ENCODE peak calls at places on chromosome 9, in six cellular contexts. S is fibroblast of pulmonary artery; B is fibroblast of lung; A is heart right ventricle; D is fibroblast of the aortic adventitia; E is CD8-positive, alpha-beta memory T cell. F is an unnamed sample.

GRCh38 chr9:2157277-2158105 is 142.3 kb downstream of the SMARCA2 start:
- DNase-seq in A (no peak), D (peak; percentile 60), E (peak; percentile 8), S (peak; percentile 58), B (peak; percentile 62), F (peak; percentile 29)

GRCh38 chr9:134396825-134397224 is 70.6 kb downstream of the RXRA start:
- DNase-seq in A (no peak), S (peak; percentile 20), D (no peak), B (no peak), E (peak; percentile 64), F (no peak)

GRCh38 chr9:136533775-136534157 is 12.1 kb downstream of the NOTCH1 start:
- DNase-seq in A (no peak), E (peak; percentile 46), D (no peak), B (no peak), S (no peak), F (peak; percentile 65)

GRCh38 chr9:105693435-105694275 is 686 bp upstream of the TMEM38B start:
- DNase-seq in E (peak; percentile 21), B (no peak), A (no peak), S (no peak), D (no peak), F (peak; percentile 33)

GRCh38 chr9:103183569-103184191 is 188.5 kb downstream of the CYLC2 start:
- DNase-seq in A (no peak), B (no peak), D (no peak), S (no peak), E (no peak), F (peak; percentile 1)

GRCh38 chr9:128391956-128392301 is 20.8 kb downstream of the URM1 start:
- DNase-seq in E (no peak), B (no peak), S (no peak), D (no peak), A (no peak), F (no peak)

GRCh38 chr9:13358128-13358527 is 78.6 kb upstream of the MPDZ start:
- DNase-seq in E (no peak), B (peak; percentile 85), A (no peak), D (peak; percentile 93), S (peak; percentile 80), F (no peak)

GRCh38 chr9:36837431-36838405 is 196.3 kb downstream of the PAX5 start:
- DNase-seq in E (no peak), D (no peak), B (no peak), A (no peak), S (no peak), F (peak; percentile 38)

DNA sequence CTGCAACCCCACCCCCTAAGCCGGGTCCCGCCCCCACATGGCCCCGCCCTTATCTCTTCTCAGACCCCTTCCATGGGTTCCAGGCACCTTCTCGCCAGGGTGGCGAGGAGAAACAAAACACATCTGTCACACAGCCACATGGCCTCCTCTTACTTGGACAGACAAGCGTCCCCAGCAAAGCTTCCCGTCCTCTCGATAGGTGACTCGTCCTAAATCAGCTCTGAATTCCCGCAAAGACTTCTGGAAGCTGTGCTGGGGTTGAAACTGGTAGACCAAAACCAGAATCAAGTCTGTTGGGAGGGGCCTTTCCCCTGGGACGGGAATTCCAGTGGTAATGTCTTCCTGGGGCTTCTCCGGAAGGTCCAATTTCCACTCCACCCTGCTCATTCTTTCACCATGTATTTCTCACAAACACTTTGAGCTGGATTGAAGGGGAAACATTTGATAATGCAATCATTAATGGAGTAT is 413 bp upstream of the CTNNAL1 start:
- DNase-seq in E (no peak), B (no peak), S (peak; percentile 58), D (peak; percentile 79), A (no peak), F (no peak)
- H3K4me3 ChIP-seq in E (peak overlapping the region; percentile 33), B (peak overlapping the region; percentile 59), S (peak overlapping the region; percentile 48), D (peak overlapping the region; percentile 64), A (peak overlapping the region; percentile 85), F (peak overlapping the region; percentile 87)

GRCh38 chr9:72527801-72528195 is 6.4 kb downstream of the TMC1 start:
- DNase-seq in S (no peak), E (no peak), D (no peak), A (no peak), B (no peak), F (no peak)
- H3K4me3 ChIP-seq in S (peak overlapping the region; percentile 2), E (peak overlapping the region; percentile 53), D (peak overlapping the region; percentile 38), A (peak overlapping the region; percentile 40), B (peak overlapping the region; percentile 50), F (no peak overlapping the region)

GRCh38 chr9:93962561-93963440 is 7.6 kb upstream of the BARX1 start:
- DNase-seq in E (peak; percentile 75), S (peak; percentile 90), B (peak; percentile 89), D (peak; percentile 92), A (peak; percentile 85), F (peak; percentile 85)
- H3K4me3 ChIP-seq in E (no peak overlapping the region), S (no peak overlapping the region), B (no peak overlapping the region), D (no peak overlapping the region), A (no peak overlapping the region), F (no peak overlapping the region)

DNA sequence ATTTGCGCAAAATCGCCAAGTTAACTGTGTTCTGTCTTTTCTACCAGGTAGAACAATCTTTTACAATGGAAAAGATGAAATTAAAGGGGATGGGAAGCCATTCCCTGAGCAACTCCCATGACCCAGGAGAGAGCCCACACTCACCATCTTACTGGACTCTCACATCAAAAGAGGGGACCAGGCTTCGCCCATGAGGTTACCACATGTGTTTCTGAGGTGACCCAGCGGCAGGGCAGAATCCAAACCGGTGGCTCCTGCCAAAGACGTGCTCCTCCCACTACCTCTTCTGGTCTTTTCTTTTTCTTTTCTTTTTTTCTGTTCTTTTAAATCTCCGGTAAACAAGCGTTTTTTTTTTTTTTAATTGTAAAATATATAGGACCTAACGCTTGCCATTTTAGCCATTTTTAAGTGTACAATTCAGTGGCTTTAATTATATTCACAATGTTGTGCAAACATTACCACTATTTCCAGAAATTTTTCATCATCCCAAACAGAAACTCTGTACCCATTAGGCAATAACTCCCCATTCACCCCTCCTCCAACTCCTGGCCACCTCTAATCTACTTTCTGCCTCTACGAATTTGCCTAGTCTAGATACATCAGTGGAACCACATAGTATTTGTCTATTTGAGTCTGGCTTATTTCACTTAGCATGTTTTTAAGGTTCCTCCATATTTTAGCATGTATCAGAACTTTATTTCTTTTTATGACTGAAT is 19.3 kb downstream of the PTPN3 start:
- DNase-seq in S (no peak), D (no peak), E (no peak), A (no peak), B (no peak), F (no peak)
- H3K4me3 ChIP-seq in S (no peak overlapping the region), D (no peak overlapping the region), E (no peak overlapping the region), A (no peak overlapping the region), B (no peak overlapping the region), F (no peak overlapping the region)

GRCh38 chr9:16202913-16203734 is 650.3 kb downstream of the CCDC171 start:
- DNase-seq in D (peak; percentile 88), E (no peak), S (peak; percentile 86), B (peak; percentile 93), A (no peak), F (no peak)

GRCh38 chr9:16192403-16193017 is 639.7 kb downstream of the CCDC171 start:
- DNase-seq in B (peak; percentile 73), S (peak; percentile 64), E (no peak), D (peak; percentile 77), A (no peak), F (no peak)

GRCh38 chr9:16196206-16196605 is 643.4 kb downstream of the CCDC171 start:
- DNase-seq in B (no peak), S (no peak), D (peak; percentile 55), A (no peak), E (no peak), F (no peak)

GRCh38 chr9:16202221-16202620 is 649.4 kb downstream of the CCDC171 start:
- DNase-seq in D (no peak), A (no peak), E (no peak), B (peak; percentile 30), S (no peak), F (no peak)

GRCh38 chr9:16197578-16198370 is 644.9 kb downstream of the CCDC171 start:
- DNase-seq in D (no peak), B (peak; percentile 27), S (no peak), A (peak; percentile 17), E (no peak), F (no peak)
- H3K4me3 ChIP-seq in D (no peak overlapping the region), B (peak overlapping the region; percentile 5), S (no peak overlapping the region), A (no peak overlapping the region), E (no peak overlapping the region), F (no peak overlapping the region)

DNA sequence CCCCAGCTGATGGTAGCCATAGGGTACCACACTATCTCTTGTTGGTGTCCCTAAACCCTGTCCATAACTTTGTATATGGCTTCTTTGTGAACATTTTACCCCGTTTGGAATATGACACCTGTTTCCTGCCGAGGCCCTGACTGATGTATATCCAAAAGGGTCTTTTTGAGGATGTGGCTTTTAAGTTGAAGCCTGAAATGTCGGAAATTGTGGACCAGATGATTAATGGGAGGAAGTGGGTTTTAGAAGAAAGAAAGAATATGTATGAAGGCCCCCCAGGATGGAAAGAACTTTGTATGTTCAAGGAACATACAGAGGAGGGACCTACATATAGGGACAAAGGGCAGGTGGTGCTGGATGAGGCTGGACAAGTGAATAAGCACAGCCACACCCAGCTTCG is 16.7 kb upstream of the TNFSF8 start:
- DNase-seq in A (no peak), S (no peak), E (no peak), B (no peak), D (no peak), F (no peak)
- H3K4me3 ChIP-seq in A (no peak overlapping the region), S (no peak overlapping the region), E (no peak overlapping the region), B (no peak overlapping the region), D (no peak overlapping the region), F (no peak overlapping the region)

GRCh38 chr9:131543141-131543540 is 2.2 kb upstream of the PRRT1B start:
- DNase-seq in E (no peak), A (no peak), S (no peak), D (no peak), B (no peak), F (no peak)

GRCh38 chr9:131539223-131539923 is 6.0 kb upstream of the PRRT1B start:
- DNase-seq in E (peak; percentile 30), S (no peak), B (no peak), A (no peak), D (no peak), F (no peak)

DNA sequence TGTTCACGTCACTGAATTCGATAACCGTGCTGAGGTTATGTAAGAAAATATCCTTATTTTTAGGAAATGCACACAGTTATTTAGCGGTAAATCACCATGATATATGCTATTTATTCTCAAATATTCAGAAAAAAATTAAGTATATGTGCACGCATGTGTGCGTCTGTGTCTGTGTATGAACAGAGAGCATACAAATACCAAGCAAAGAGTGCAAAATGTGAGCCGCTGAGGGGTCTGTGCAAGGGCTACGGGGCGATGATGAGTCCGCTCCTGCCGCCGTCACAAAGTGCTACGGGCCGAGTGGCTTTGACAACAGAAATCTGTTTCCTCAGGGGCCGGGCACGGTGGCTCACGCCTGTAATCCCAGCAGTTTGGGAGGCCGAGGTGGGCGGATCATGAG is 6.9 kb upstream of the UCK1 start:
- DNase-seq in E (no peak), S (no peak), B (no peak), A (no peak), D (no peak), F (no peak)
- H3K4me3 ChIP-seq in E (no peak overlapping the region), S (no peak overlapping the region), B (no peak overlapping the region), A (no peak overlapping the region), D (no peak overlapping the region), F (no peak overlapping the region)

F was measured in small intestine.